ENCODE peak calls at places on chromosomes 7 and 10, in five cellular contexts. X, N, T, L and O are unnamed samples.

GRCh38 chr10:117519895-117520294 is 22.7 kb upstream of the EMX2 start:
- DNase-seq in X (no peak), N (no peak), T (peak; percentile 8), L (no peak), O (no peak)

GRCh38 chr7:17506090-17506489 is 207.6 kb downstream of the AHR start:
- DNase-seq in X (no peak), N (no peak), T (no peak), L (no peak), O (no peak)

GRCh38 chr7:79091661-79092060 is 361.8 kb downstream of the MAGI2 start:
- DNase-seq in X (peak; percentile 19), N (no peak), T (no peak), L (no peak), O (no peak)

GRCh38 chr10:5887029-5887428 is 2.7 kb downstream of the ANKRD16 start:
- DNase-seq in X (peak; percentile 2), N (no peak), T (no peak), L (no peak), O (no peak)

GRCh38 chr10:68052463-68052862 is 22.6 kb downstream of the HERC4 start:
- DNase-seq in X (no peak), N (no peak), T (no peak), L (no peak), O (no peak)

GRCh38 chr10:86779267-86780017 is 23.0 kb downstream of the BMPR1A start:
- DNase-seq in X (peak; percentile 32), N (no peak), T (no peak), L (no peak), O (no peak)

GRCh38 chr7:38673795-38674194 is 42.6 kb upstream of the AMPH start:
- DNase-seq in X (peak; percentile 73), N (no peak), T (no peak), L (no peak), O (peak; percentile 72)

GRCh38 chr10:99341860-99342517 is 12.8 kb downstream of the CNNM1 start:
- DNase-seq in X (peak; percentile 18), N (no peak), T (no peak), L (no peak), O (no peak)

GRCh38 chr10:121459765-121460453 is 138.3 kb downstream of the FGFR2 start:
- DNase-seq in X (no peak), N (no peak), T (no peak), L (no peak), O (no peak)

GRCh38 chr10:98748298-98748697 is 301.6 kb upstream of the HPS1 start:
- DNase-seq in X (peak; percentile 38), N (peak; percentile 7), T (no peak), L (peak; percentile 36), O (no peak)

GRCh38 chr10:4538016-4538415 is 288.0 kb upstream of the AKR1E2 start:
- DNase-seq in X (no peak), N (no peak), T (no peak), L (no peak), O (no peak)

GRCh38 chr7:131546583-131547111 is 9.8 kb downstream of the PODXL start:
- DNase-seq in X (peak; percentile 13), N (peak; percentile 52), T (no peak), L (peak; percentile 20), O (no peak)

GRCh38 chr10:31315453-31315852 is 3.6 kb upstream of the ZEB1 start:
- DNase-seq in X (peak; percentile 60), N (no peak), T (no peak), L (no peak), O (no peak)

GRCh38 chr10:131811239-131812011 is 89.4 kb upstream of the PPP2R2D start:
- DNase-seq in X (no peak), N (no peak), T (no peak), L (no peak), O (no peak)

GRCh38 chr7:106891545-106892410 is 26.7 kb downstream of the PIK3CG start:
- DNase-seq in X (no peak), N (no peak), T (no peak), L (no peak), O (no peak)

GRCh38 chr7:4416436-4417092 is 265.5 kb upstream of the FOXK1 start:
- DNase-seq in X (no peak), N (no peak), T (no peak), L (no peak), O (no peak)

GRCh38 chr10:19683965-19684364 is 132.3 kb upstream of the PLXDC2 start:
- DNase-seq in X (peak; percentile 60), N (no peak), T (no peak), L (no peak), O (no peak)

GRCh38 chr10:88028654-88029053 is 165.2 kb downstream of the PTEN start:
- DNase-seq in X (no peak), N (no peak), T (no peak), L (no peak), O (no peak)

GRCh38 chr10:86367339-86367951 is 850 bp upstream of the GRID1 start:
- DNase-seq in X (peak; percentile 49), N (peak; percentile 51), T (peak; percentile 61), L (no peak), O (peak; percentile 43)

GRCh38 chr10:58177362-58177947 is 90.2 kb downstream of the IPMK start:
- DNase-seq in X (peak; percentile 76), N (no peak), T (no peak), L (peak; percentile 36), O (no peak)

GRCh38 chr7:141481971-141482370 is 69.2 kb upstream of the AGK start:
- DNase-seq in X (no peak), N (no peak), T (no peak), L (no peak), O (no peak)

GRCh38 chr7:96709381-96710228 is at the start of gene SEM1:
- DNase-seq in X (peak; percentile 94), N (peak; percentile 71), T (peak; percentile 79), L (peak; percentile 85), O (peak; percentile 49)

GRCh38 chr10:77274046-77274795 is 363.4 kb downstream of the KCNMA1 start:
- DNase-seq in X (peak; percentile 36), N (peak; percentile 69), T (no peak), L (no peak), O (no peak)

GRCh38 chr7:135658564-135658963 is 3.8 kb upstream of the STMP1 start:
- DNase-seq in X (no peak), N (no peak), T (no peak), L (no peak), O (no peak)

GRCh38 chr7:106082087-106082854 is 29.8 kb downstream of the SYPL1 start:
- DNase-seq in X (no peak), N (no peak), T (no peak), L (no peak), O (no peak)

GRCh38 chr10:24518981-24519597 is 204.6 kb downstream of the ARHGAP21 start:
- DNase-seq in X (peak; percentile 91), N (peak; percentile 80), T (no peak), L (peak; percentile 52), O (no peak)

GRCh38 chr10:6148908-6149307 is 53.8 kb upstream of the PFKFB3 start:
- DNase-seq in X (no peak), N (no peak), T (no peak), L (no peak), O (no peak)

GRCh38 chr10:101576229-101576863 is 11.7 kb downstream of the POLL start:
- DNase-seq in X (no peak), N (no peak), T (no peak), L (peak; percentile 33), O (no peak)

GRCh38 chr7:23714579-23714978 is 4.6 kb downstream of the STK31 start:
- DNase-seq in X (no peak), N (no peak), T (no peak), L (no peak), O (no peak)

GRCh38 chr7:78095549-78095948 is 297.0 kb downstream of the PHTF2 start:
- DNase-seq in X (peak; percentile 43), N (no peak), T (no peak), L (no peak), O (no peak)